ENCODE peak calls at places on chromosome 20, in seven cellular contexts. U is progenitor cell of endocrine pancreas; T is stimulated activated CD4-positive, alpha-beta T cell treated with anti-CD3 and anti-CD28 coated beads, TNF-alpha, amount 100 ng/mL, for 4 hours; V is cerebellum; Y is kidney tubule cell; P is Right ventricle myocardium superior; H is stimulated activated CD8-positive, alpha-beta memory T cell treated with anti-CD3 and anti-CD28 coated beads, Interleukin-2, amount 100 ng/mL, for 48 hours. L is an unnamed sample.

GRCh38 chr20:22339091-22339881 is 245.1 kb downstream of the FOXA2 start:
- DNase-seq in U (peak), T (no peak), V (peak), Y (peak), P (no peak), H (no peak), L (no peak)

GRCh38 chr20:24862186-24862585 is 86.9 kb upstream of the CST7 start:
- DNase-seq in U (no peak), T (no peak), V (no peak), Y (no peak), P (no peak), H (no peak), L (no peak)

GRCh38 chr20:32516985-32517873 is 67.9 kb downstream of the NOL4L start:
- DNase-seq in U (no peak), T (no peak), V (no peak), Y (peak), P (no peak), H (no peak), L (no peak)

GRCh38 chr20:9359561-9360308 is 154.7 kb upstream of the LAMP5 start:
- DNase-seq in U (no peak), T (no peak), V (peak), Y (peak), P (peak), H (no peak), L (no peak)

GRCh38 chr20:63641792-63642517 is 11.3 kb downstream of the STMN3 start:
- DNase-seq in U (peak), T (peak), V (peak), Y (peak), P (peak), H (peak), L (peak)

GRCh38 chr20:39195495-39196129 is 233.5 kb downstream of the DHX35 start:
- DNase-seq in U (peak), T (no peak), V (no peak), Y (no peak), P (no peak), H (no peak), L (no peak)

GRCh38 chr20:22768266-22768665 is 183.9 kb upstream of the FOXA2 start:
- DNase-seq in U (no peak), T (no peak), V (no peak), Y (no peak), P (no peak), H (no peak), L (no peak)

GRCh38 chr20:18971574-18971973 is 158.0 kb downstream of the SCP2D1 start:
- DNase-seq in U (no peak), T (no peak), V (no peak), Y (no peak), P (no peak), H (no peak), L (no peak)

GRCh38 chr20:33656783-33657703 is 5.1 kb upstream of the C20orf144 start:
- DNase-seq in U (no peak), T (no peak), V (no peak), Y (no peak), P (no peak), H (no peak), L (no peak)

GRCh38 chr20:48797275-48797825 is 30.4 kb downstream of the PREX1 start:
- DNase-seq in U (no peak), T (no peak), V (peak), Y (no peak), P (peak), H (no peak), L (no peak)

GRCh38 chr20:47654370-47654769 is 130.9 kb downstream of the SULF2 start:
- DNase-seq in U (no peak), T (no peak), V (no peak), Y (no peak), P (no peak), H (no peak), L (no peak)

GRCh38 chr20:23613676-23614075 is 8.0 kb upstream of the CST9 start:
- DNase-seq in U (no peak), T (no peak), V (no peak), Y (no peak), P (peak), H (no peak), L (no peak)

GRCh38 chr20:9590189-9590588 is 75.8 kb downstream of the LAMP5 start:
- DNase-seq in U (no peak), T (no peak), V (no peak), Y (peak), P (no peak), H (no peak), L (no peak)

GRCh38 chr20:41586784-41587183 is 31.4 kb downstream of the CHD6 start:
- DNase-seq in U (no peak), T (no peak), V (no peak), Y (no peak), P (no peak), H (no peak), L (no peak)

GRCh38 chr20:3794701-3795420 is 1.2 kb upstream of the CDC25B start:
- DNase-seq in U (no peak), T (no peak), V (no peak), Y (no peak), P (no peak), H (no peak), L (no peak)

GRCh38 chr20:4366076-4366475 is 350.7 kb upstream of the RNF24 start:
- DNase-seq in U (no peak), T (no peak), V (no peak), Y (no peak), P (no peak), H (no peak), L (no peak)

GRCh38 chr20:10893331-10893730 is 219.5 kb upstream of the JAG1 start:
- DNase-seq in U (no peak), T (no peak), V (no peak), Y (peak), P (no peak), H (no peak), L (no peak)

GRCh38 chr20:1357921-1358671 is 29.2 kb upstream of the SDCBP2 start:
- DNase-seq in U (no peak), T (no peak), V (no peak), Y (no peak), P (no peak), H (no peak), L (no peak)

GRCh38 chr20:18638768-18639167 is 50.9 kb downstream of the DTD1 start:
- DNase-seq in U (no peak), T (no peak), V (no peak), Y (no peak), P (no peak), H (no peak), L (no peak)

L was measured in CD8-positive, alpha-beta T cell.